ENCODE peak calls at places on chromosomes 5 and 9, in four cellular contexts. E, Z, Q and P are unnamed samples.

GRCh38 chr5:128380324-128380723 is 157.7 kb downstream of the FBN2 start:
- DNase-seq in E (no peak), Z (no peak), Q (no peak), P (no peak)

GRCh38 chr9:24552526-24552925 is 6.8 kb upstream of the IZUMO3 start:
- DNase-seq in E (no peak), Z (no peak), Q (no peak), P (no peak)

GRCh38 chr5:11596185-11596584 is 308.1 kb downstream of the CTNND2 start:
- DNase-seq in E (no peak), Z (no peak), Q (no peak), P (no peak)

GRCh38 chr9:13568851-13569618 is 289.5 kb upstream of the MPDZ start:
- DNase-seq in E (peak; percentile 11), Z (peak; percentile 32), Q (no peak), P (no peak)

GRCh38 chr9:22452415-22453010 is 5.9 kb downstream of the DMRTA1 start:
- DNase-seq in E (peak; percentile 13), Z (peak; percentile 55), Q (peak; percentile 35), P (peak; percentile 29)

GRCh38 chr9:17403539-17403938 is 175.3 kb upstream of the SH3GL2 start:
- DNase-seq in E (no peak), Z (no peak), Q (no peak), P (no peak)

GRCh38 chr5:64299805-64300204 is 134.2 kb downstream of the RNF180 start:
- DNase-seq in E (no peak), Z (no peak), Q (no peak), P (no peak)

GRCh38 chr5:166340039-166340438 is 1951.4 kb upstream of the WWC1 start:
- DNase-seq in E (no peak), Z (no peak), Q (no peak), P (no peak)

GRCh38 chr5:124742983-124743533 is 3.4 kb downstream of the ZNF608 start:
- DNase-seq in E (no peak), Z (no peak), Q (no peak), P (peak; percentile 61)